ENCODE peak calls at places on chromosome 19, in five cellular contexts. One of them, this sample, is unnamed.

GRCh38 chr19:42563352-42564210 is 31.1 kb downstream of the CEACAM8 start:
- DNase-seq in suprapubic skin: no peak
- DNase-seq in activated CD8-positive, alpha-beta T cell treated with anti-CD3 and anti-CD28 coated beads for 36 hours: peak
- DNase-seq in cardiac muscle cell: peak
- DNase-seq in testis: peak
- DNase-seq in this sample: no peak

GRCh38 chr19:41570639-41571112 is 5.3 kb upstream of the CEACAM21 start:
- DNase-seq in cardiac muscle cell: peak
- DNase-seq in activated CD8-positive, alpha-beta T cell treated with anti-CD3 and anti-CD28 coated beads for 36 hours: peak
- DNase-seq in suprapubic skin: peak
- DNase-seq in testis: peak
- DNase-seq in this sample: no peak

GRCh38 chr19:17720487-17720839 is 1.2 kb downstream of the MAP1S start:
- DNase-seq in testis: no peak
- DNase-seq in suprapubic skin: no peak
- DNase-seq in cardiac muscle cell: no peak
- DNase-seq in activated CD8-positive, alpha-beta T cell treated with anti-CD3 and anti-CD28 coated beads for 36 hours: peak
- DNase-seq in this sample: no peak

GRCh38 chr19:11130824-11131455 is 24.6 kb downstream of the SPC24 start:
- DNase-seq in testis: peak
- DNase-seq in cardiac muscle cell: peak
- DNase-seq in suprapubic skin: peak
- DNase-seq in activated CD8-positive, alpha-beta T cell treated with anti-CD3 and anti-CD28 coated beads for 36 hours: peak
- DNase-seq in this sample: no peak

GRCh38 chr19:58350001-58350801 is 3.1 kb downstream of the A1BG start:
- DNase-seq in suprapubic skin: no peak
- DNase-seq in cardiac muscle cell: peak
- DNase-seq in activated CD8-positive, alpha-beta T cell treated with anti-CD3 and anti-CD28 coated beads for 36 hours: no peak
- DNase-seq in testis: no peak
- DNase-seq in this sample: peak

GRCh38 chr19:40266912-40267600 is 18.1 kb downstream of the AKT2 start:
- DNase-seq in activated CD8-positive, alpha-beta T cell treated with anti-CD3 and anti-CD28 coated beads for 36 hours: no peak
- DNase-seq in cardiac muscle cell: no peak
- DNase-seq in testis: no peak
- DNase-seq in suprapubic skin: no peak
- DNase-seq in this sample: no peak

GRCh38 chr19:42053037-42053935 is 16.7 kb downstream of the GRIK5 start:
- DNase-seq in cardiac muscle cell: no peak
- DNase-seq in testis: no peak
- DNase-seq in suprapubic skin: no peak
- DNase-seq in activated CD8-positive, alpha-beta T cell treated with anti-CD3 and anti-CD28 coated beads for 36 hours: no peak
- DNase-seq in this sample: no peak

GRCh38 chr19:46466536-46467199 is 4.7 kb downstream of the PNMA8A start:
- DNase-seq in cardiac muscle cell: peak
- DNase-seq in suprapubic skin: no peak
- DNase-seq in activated CD8-positive, alpha-beta T cell treated with anti-CD3 and anti-CD28 coated beads for 36 hours: peak
- DNase-seq in testis: no peak
- DNase-seq in this sample: peak

GRCh38 chr19:4301590-4302237 is 475 bp downstream of the TMIGD2 start:
- DNase-seq in suprapubic skin: no peak
- DNase-seq in testis: no peak
- DNase-seq in cardiac muscle cell: no peak
- DNase-seq in activated CD8-positive, alpha-beta T cell treated with anti-CD3 and anti-CD28 coated beads for 36 hours: peak
- DNase-seq in this sample: no peak

GRCh38 chr19:30325657-30326056 is 46.5 kb upstream of the ZNF536 start:
- DNase-seq in testis: no peak
- DNase-seq in suprapubic skin: peak
- DNase-seq in activated CD8-positive, alpha-beta T cell treated with anti-CD3 and anti-CD28 coated beads for 36 hours: no peak
- DNase-seq in cardiac muscle cell: no peak
- DNase-seq in this sample: no peak

GRCh38 chr19:4712771-4713170 is 10.9 kb downstream of the DPP9 start:
- DNase-seq in activated CD8-positive, alpha-beta T cell treated with anti-CD3 and anti-CD28 coated beads for 36 hours: no peak
- DNase-seq in testis: no peak
- DNase-seq in cardiac muscle cell: no peak
- DNase-seq in suprapubic skin: no peak
- DNase-seq in this sample: no peak

GRCh38 chr19:17616961-17617806 is 61.7 kb downstream of the COLGALT1 start:
- DNase-seq in testis: peak
- DNase-seq in activated CD8-positive, alpha-beta T cell treated with anti-CD3 and anti-CD28 coated beads for 36 hours: peak
- DNase-seq in suprapubic skin: no peak
- DNase-seq in cardiac muscle cell: peak
- DNase-seq in this sample: peak

GRCh38 chr19:31099470-31100190 is 249.6 kb downstream of the TSHZ3 start:
- DNase-seq in suprapubic skin: no peak
- DNase-seq in activated CD8-positive, alpha-beta T cell treated with anti-CD3 and anti-CD28 coated beads for 36 hours: no peak
- DNase-seq in testis: no peak
- DNase-seq in cardiac muscle cell: peak
- DNase-seq in this sample: no peak

GRCh38 chr19:3821857-3822364 is 35.7 kb upstream of the MATK start:
- DNase-seq in cardiac muscle cell: peak
- DNase-seq in suprapubic skin: no peak
- DNase-seq in testis: peak
- DNase-seq in activated CD8-positive, alpha-beta T cell treated with anti-CD3 and anti-CD28 coated beads for 36 hours: peak
- DNase-seq in this sample: no peak

GRCh38 chr19:42313840-42314755 is 989 bp downstream of the TMEM145 start:
- DNase-seq in suprapubic skin: no peak
- DNase-seq in testis: no peak
- DNase-seq in activated CD8-positive, alpha-beta T cell treated with anti-CD3 and anti-CD28 coated beads for 36 hours: no peak
- DNase-seq in cardiac muscle cell: no peak
- DNase-seq in this sample: no peak

GRCh38 chr19:21707065-21707464 is 60.3 kb downstream of the ZNF100 start:
- DNase-seq in suprapubic skin: no peak
- DNase-seq in activated CD8-positive, alpha-beta T cell treated with anti-CD3 and anti-CD28 coated beads for 36 hours: no peak
- DNase-seq in cardiac muscle cell: no peak
- DNase-seq in testis: no peak
- DNase-seq in this sample: no peak

GRCh38 chr19:42433503-42434260 is 6.5 kb upstream of the LIPE start:
- DNase-seq in testis: peak
- DNase-seq in cardiac muscle cell: peak
- DNase-seq in suprapubic skin: peak
- DNase-seq in activated CD8-positive, alpha-beta T cell treated with anti-CD3 and anti-CD28 coated beads for 36 hours: peak
- DNase-seq in this sample: no peak

GRCh38 chr19:22422220-22422619 is at the start of gene ZNF98:
- DNase-seq in cardiac muscle cell: peak
- DNase-seq in activated CD8-positive, alpha-beta T cell treated with anti-CD3 and anti-CD28 coated beads for 36 hours: no peak
- DNase-seq in testis: peak
- DNase-seq in suprapubic skin: no peak
- DNase-seq in this sample: no peak

GRCh38 chr19:4722671-4723464 is 774 bp downstream of the DPP9 start:
- DNase-seq in activated CD8-positive, alpha-beta T cell treated with anti-CD3 and anti-CD28 coated beads for 36 hours: peak
- DNase-seq in cardiac muscle cell: peak
- DNase-seq in suprapubic skin: no peak
- DNase-seq in testis: peak
- DNase-seq in this sample: no peak

GRCh38 chr19:50639121-50640112 is at the start of gene SYT3:
- DNase-seq in testis: peak
- DNase-seq in cardiac muscle cell: peak
- DNase-seq in suprapubic skin: no peak
- DNase-seq in activated CD8-positive, alpha-beta T cell treated with anti-CD3 and anti-CD28 coated beads for 36 hours: peak
- DNase-seq in this sample: no peak

GRCh38 chr19:16594681-16595091 is 22.5 kb upstream of the SLC35E1 start:
- DNase-seq in cardiac muscle cell: no peak
- DNase-seq in activated CD8-positive, alpha-beta T cell treated with anti-CD3 and anti-CD28 coated beads for 36 hours: peak
- DNase-seq in testis: no peak
- DNase-seq in suprapubic skin: no peak
- DNase-seq in this sample: no peak

GRCh38 chr19:54464624-54465266 is 1.2 kb upstream of the LENG9 start:
- DNase-seq in activated CD8-positive, alpha-beta T cell treated with anti-CD3 and anti-CD28 coated beads for 36 hours: peak
- DNase-seq in testis: peak
- DNase-seq in cardiac muscle cell: peak
- DNase-seq in suprapubic skin: peak
- DNase-seq in this sample: peak

GRCh38 chr19:51621178-51621577 is 9.0 kb downstream of the SIGLEC5 start:
- DNase-seq in suprapubic skin: no peak
- DNase-seq in testis: no peak
- DNase-seq in activated CD8-positive, alpha-beta T cell treated with anti-CD3 and anti-CD28 coated beads for 36 hours: no peak
- DNase-seq in cardiac muscle cell: no peak
- DNase-seq in this sample: no peak

DNA sequence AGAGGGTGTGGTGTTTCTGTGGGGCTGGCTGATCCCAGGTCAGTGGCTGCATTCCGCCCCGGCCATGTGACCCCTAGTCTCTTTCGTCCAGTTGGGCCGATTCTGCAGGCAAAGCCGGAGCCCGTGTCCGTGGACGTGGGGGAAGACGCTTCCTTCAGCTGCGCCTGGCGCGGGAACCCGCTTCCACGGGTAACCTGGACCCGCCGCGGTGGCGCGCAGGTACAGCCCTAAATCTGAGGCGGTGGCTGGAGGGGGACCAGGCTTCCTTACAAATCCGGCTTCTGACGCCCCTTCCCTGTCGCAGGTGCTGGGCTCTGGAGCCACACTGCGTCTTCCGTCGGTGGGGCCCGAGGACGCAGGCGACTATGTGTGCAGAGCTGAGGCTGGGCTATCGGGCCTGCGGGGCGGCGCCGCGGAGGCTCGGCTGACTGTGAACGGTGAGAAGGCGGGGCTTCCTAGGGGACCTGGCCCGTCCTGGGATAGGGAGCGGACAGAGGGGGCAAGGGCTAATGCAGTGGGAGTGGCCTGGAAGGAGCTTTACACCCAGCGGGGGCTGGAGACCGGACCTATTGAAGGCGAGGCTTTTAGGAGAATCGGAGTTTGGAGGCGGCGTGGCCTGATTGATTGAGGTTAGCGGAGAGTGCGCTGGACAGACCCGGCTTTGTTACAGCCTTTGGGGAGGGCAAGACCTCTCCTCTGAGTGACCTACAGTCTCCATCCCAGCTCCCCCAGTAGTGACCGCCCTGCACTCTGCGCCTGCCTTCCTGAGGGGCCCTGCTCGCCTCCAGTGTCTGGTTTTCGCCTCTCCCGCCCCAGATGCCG is 4.3 kb downstream of the KIRREL2 start:
- DNase-seq in cardiac muscle cell: peak
- DNase-seq in testis: no peak
- DNase-seq in suprapubic skin: no peak
- DNase-seq in activated CD8-positive, alpha-beta T cell treated with anti-CD3 and anti-CD28 coated beads for 36 hours: no peak
- DNase-seq in this sample: no peak
- TF ChIP-seq CTCF in cardiac muscle cell: no peak
- TF ChIP-seq CTCF in testis: no peak
- TF ChIP-seq CTCF in suprapubic skin: no peak
- TF ChIP-seq CTCF in activated CD8-positive, alpha-beta T cell treated with anti-CD3 and anti-CD28 coated beads for 36 hours: no peak
- TF ChIP-seq CTCF in this sample: no peak

GRCh38 chr19:1402411-1403070 is 1.2 kb upstream of the GAMT start:
- DNase-seq in suprapubic skin: no peak
- DNase-seq in activated CD8-positive, alpha-beta T cell treated with anti-CD3 and anti-CD28 coated beads for 36 hours: no peak
- DNase-seq in cardiac muscle cell: no peak
- DNase-seq in testis: no peak
- DNase-seq in this sample: no peak

GRCh38 chr19:1400281-1401137 is 833 bp downstream of the GAMT start:
- DNase-seq in activated CD8-positive, alpha-beta T cell treated with anti-CD3 and anti-CD28 coated beads for 36 hours: no peak
- DNase-seq in suprapubic skin: no peak
- DNase-seq in cardiac muscle cell: peak
- DNase-seq in testis: peak
- DNase-seq in this sample: no peak

GRCh38 chr19:1401889-1402217 is 511 bp upstream of the GAMT start:
- DNase-seq in suprapubic skin: no peak
- DNase-seq in testis: no peak
- DNase-seq in activated CD8-positive, alpha-beta T cell treated with anti-CD3 and anti-CD28 coated beads for 36 hours: no peak
- DNase-seq in cardiac muscle cell: no peak
- DNase-seq in this sample: no peak

GRCh38 chr19:1399745-1400144 is 1.6 kb downstream of the GAMT start:
- DNase-seq in suprapubic skin: no peak
- DNase-seq in testis: no peak
- DNase-seq in cardiac muscle cell: no peak
- DNase-seq in activated CD8-positive, alpha-beta T cell treated with anti-CD3 and anti-CD28 coated beads for 36 hours: no peak
- DNase-seq in this sample: no peak

GRCh38 chr19:1401138-1401888 is at the start of gene GAMT:
- DNase-seq in activated CD8-positive, alpha-beta T cell treated with anti-CD3 and anti-CD28 coated beads for 36 hours: peak
- DNase-seq in cardiac muscle cell: peak
- DNase-seq in suprapubic skin: no peak
- DNase-seq in testis: peak
- DNase-seq in this sample: no peak
- TF ChIP-seq CTCF in activated CD8-positive, alpha-beta T cell treated with anti-CD3 and anti-CD28 coated beads for 36 hours: peak
- TF ChIP-seq CTCF in cardiac muscle cell: peak
- TF ChIP-seq CTCF in suprapubic skin: no peak
- TF ChIP-seq CTCF in testis: peak
- TF ChIP-seq CTCF in this sample: peak

DNA sequence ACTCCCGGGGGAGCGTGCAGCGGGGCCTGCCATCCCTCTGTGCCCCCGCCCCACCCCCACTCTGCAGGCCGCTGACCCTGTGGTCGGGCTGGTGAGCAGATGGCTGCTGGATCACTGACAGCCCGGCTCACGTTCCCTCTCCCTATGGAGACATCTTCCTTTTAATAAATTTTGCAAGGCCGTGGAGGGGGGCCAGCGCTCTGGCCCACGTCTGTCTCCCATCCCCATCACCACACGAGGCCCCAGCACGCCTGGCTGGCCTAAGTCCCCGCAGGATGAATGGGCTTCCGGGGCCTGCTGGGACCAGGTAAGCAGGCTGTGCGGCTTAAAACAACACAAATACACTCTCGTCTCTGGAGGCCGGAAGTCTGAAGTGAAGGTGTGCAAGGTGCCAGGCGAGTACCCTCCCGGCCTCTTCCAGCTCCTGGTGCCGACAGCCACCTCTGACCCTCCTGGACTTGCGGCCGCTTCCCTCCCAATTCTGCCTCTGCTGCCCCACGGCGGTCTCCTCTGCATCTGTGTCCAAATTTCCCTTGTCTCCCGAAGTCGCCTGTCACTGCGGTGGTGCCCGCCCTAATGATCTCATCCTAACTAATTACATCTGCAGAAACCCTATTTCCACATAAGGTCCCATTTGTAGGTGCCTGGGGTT is 8.3 kb upstream of the PTBP1 start:
- DNase-seq in cardiac muscle cell: no peak
- DNase-seq in suprapubic skin: no peak
- DNase-seq in testis: no peak
- DNase-seq in activated CD8-positive, alpha-beta T cell treated with anti-CD3 and anti-CD28 coated beads for 36 hours: no peak
- DNase-seq in this sample: no peak
- TF ChIP-seq CTCF in cardiac muscle cell: no peak
- TF ChIP-seq CTCF in suprapubic skin: no peak
- TF ChIP-seq CTCF in testis: no peak
- TF ChIP-seq CTCF in activated CD8-positive, alpha-beta T cell treated with anti-CD3 and anti-CD28 coated beads for 36 hours: no peak
- TF ChIP-seq CTCF in this sample: peak

GRCh38 chr19:20276011-20276738 is 109.2 kb downstream of the ZNF486 start:
- DNase-seq in suprapubic skin: no peak
- DNase-seq in testis: no peak
- DNase-seq in cardiac muscle cell: no peak
- DNase-seq in activated CD8-positive, alpha-beta T cell treated with anti-CD3 and anti-CD28 coated beads for 36 hours: no peak
- DNase-seq in this sample: no peak

GRCh38 chr19:20273951-20274578 is 107.1 kb downstream of the ZNF486 start:
- DNase-seq in testis: no peak
- DNase-seq in activated CD8-positive, alpha-beta T cell treated with anti-CD3 and anti-CD28 coated beads for 36 hours: no peak
- DNase-seq in suprapubic skin: no peak
- DNase-seq in cardiac muscle cell: no peak
- DNase-seq in this sample: no peak

GRCh38 chr19:20279516-20279915 is 112.5 kb downstream of the ZNF486 start:
- DNase-seq in suprapubic skin: no peak
- DNase-seq in cardiac muscle cell: no peak
- DNase-seq in activated CD8-positive, alpha-beta T cell treated with anti-CD3 and anti-CD28 coated beads for 36 hours: no peak
- DNase-seq in testis: no peak
- DNase-seq in this sample: no peak

GRCh38 chr19:20273376-20273775 is 106.4 kb downstream of the ZNF486 start:
- DNase-seq in suprapubic skin: no peak
- DNase-seq in cardiac muscle cell: no peak
- DNase-seq in testis: no peak
- DNase-seq in activated CD8-positive, alpha-beta T cell treated with anti-CD3 and anti-CD28 coated beads for 36 hours: no peak
- DNase-seq in this sample: no peak

GRCh38 chr19:20278342-20278741 is 111.3 kb downstream of the ZNF486 start:
- DNase-seq in cardiac muscle cell: no peak
- DNase-seq in activated CD8-positive, alpha-beta T cell treated with anti-CD3 and anti-CD28 coated beads for 36 hours: no peak
- DNase-seq in suprapubic skin: no peak
- DNase-seq in testis: no peak
- DNase-seq in this sample: no peak
- TF ChIP-seq CTCF in cardiac muscle cell: no peak
- TF ChIP-seq CTCF in activated CD8-positive, alpha-beta T cell treated with anti-CD3 and anti-CD28 coated beads for 36 hours: no peak
- TF ChIP-seq CTCF in suprapubic skin: peak
- TF ChIP-seq CTCF in testis: no peak
- TF ChIP-seq CTCF in this sample: peak

This sample was measured in chondrocyte.